ENCODE peak calls at places on chromosome 11, in ten cellular contexts. M is small intestine; B is activated naive CD4-positive, alpha-beta T cell; A is mesenchymal stem cell; H is C1 segment of cervical spinal cord; U is neural crest cell; P is heart left ventricle; O is lower lobe of right lung; F is stimulated activated CD8-positive, alpha-beta memory T cell treated with anti-CD3 and anti-CD28 coated beads, Interleukin-2, amount 100 ng/mL, for 48 hours; W is CD8-positive, alpha-beta memory T cell. Z is an unnamed sample.

GRCh38 chr11:12103411-12104225 is 6.8 kb upstream of the MICAL2 start:
- DNase-seq in M (no peak), B (no peak), A (no peak), H (no peak), U (no peak), P (peak; percentile 50), O (no peak), F (no peak), W (no peak), Z (no peak)

GRCh38 chr11:44950625-44951472 is at the start of gene TP53I11:
- DNase-seq in M (peak; percentile 79), B (no peak), A (peak; percentile 81), H (no peak), U (peak; percentile 68), P (peak; percentile 89), O (peak; percentile 91), F (peak; percentile 74), W (peak; percentile 49), Z (peak; percentile 83)

GRCh38 chr11:76209956-76210885 is 3.9 kb upstream of the WNT11 start:
- DNase-seq in M (peak; percentile 52), B (no peak), A (peak; percentile 69), H (no peak), U (peak; percentile 37), P (peak; percentile 73), O (peak; percentile 78), F (no peak), W (no peak), Z (peak; percentile 79)

GRCh38 chr11:8004008-8004407 is 16.9 kb downstream of the EIF3F start:
- DNase-seq in M (no peak), B (no peak), A (no peak), H (no peak), U (no peak), P (no peak), O (no peak), F (no peak), W (no peak), Z (no peak)

GRCh38 chr11:61826930-61827572 is 1.0 kb upstream of the FADS2 start:
- DNase-seq in M (no peak), B (no peak), A (no peak), H (no peak), U (no peak), P (no peak), O (peak; percentile 65), F (no peak), W (no peak), Z (no peak)

GRCh38 chr11:116598556-116598955 is 174.2 kb downstream of the BUD13 start:
- DNase-seq in M (no peak), B (no peak), A (no peak), H (no peak), U (no peak), P (no peak), O (no peak), F (no peak), W (no peak), Z (no peak)

GRCh38 chr11:17740649-17741235 is 6.2 kb downstream of the KCNC1 start:
- DNase-seq in M (no peak), B (no peak), A (no peak), H (no peak), U (no peak), P (no peak), O (no peak), F (no peak), W (no peak), Z (no peak)

GRCh38 chr11:79045018-79045787 is 395.6 kb downstream of the TENM4 start:
- DNase-seq in M (no peak), B (no peak), A (no peak), H (no peak), U (no peak), P (no peak), O (no peak), F (no peak), W (no peak), Z (no peak)

GRCh38 chr11:110582728-110583432 is 129.4 kb downstream of the ARHGAP20 start:
- DNase-seq in M (peak; percentile 50), B (no peak), A (no peak), H (no peak), U (no peak), P (no peak), O (no peak), F (no peak), W (no peak), Z (no peak)

Z was measured in fibroblast of pulmonary artery.